ENCODE peak calls at places on chromosomes 12 and 14, in eight cellular contexts. Z is breast epithelium; F is hepatocyte; B is esophagus squamous epithelium; D is MM.1S; V is uterus; S is pancreas; O is CD8-positive, alpha-beta T cell. T is an unnamed sample.
A peak's percentile ranks its signal among the peaks of the same experiment; 100 is the strongest.

GRCh38 chr12:120445911-120446909 is at the start of the genes GATC and TRIAP1:
- DNase-seq in Z (peak; percentile 74), F (peak; percentile 91), B (peak; percentile 21), D (peak; percentile 75), V (peak; percentile 65), S (peak; percentile 85), O (peak; percentile 91), T (peak; percentile 90)

GRCh38 chr12:123150273-123150803 is 552 bp downstream of the PITPNM2 start:
- DNase-seq in Z (no peak), F (no peak), B (no peak), D (no peak), V (peak; percentile 43), S (peak; percentile 44), O (peak; percentile 51), T (peak; percentile 88)

GRCh38 chr14:97779140-97779539 is 982.0 kb downstream of the VRK1 start:
- DNase-seq in Z (no peak), F (no peak), B (no peak), D (peak; percentile 40), V (no peak), S (no peak), O (no peak), T (no peak)

GRCh38 chr12:56040151-56040550 is 1.6 kb upstream of the RPS26 start:
- DNase-seq in Z (no peak), F (no peak), B (no peak), D (no peak), V (no peak), S (no peak), O (no peak), T (no peak)

GRCh38 chr14:24334431-24335271 is at the start of gene ADCY4:
- DNase-seq in Z (no peak), F (no peak), B (no peak), D (no peak), V (peak; percentile 46), S (no peak), O (no peak), T (peak; percentile 83)

GRCh38 chr12:10136637-10137205 is 6.7 kb upstream of the CLEC7A start:
- DNase-seq in Z (no peak), F (peak; percentile 20), B (no peak), D (no peak), V (no peak), S (no peak), O (no peak), T (no peak)

GRCh38 chr12:108310489-108310888 is 28.6 kb downstream of the CMKLR1 start:
- DNase-seq in Z (no peak), F (peak; percentile 38), B (no peak), D (no peak), V (no peak), S (no peak), O (no peak), T (peak; percentile 55)

GRCh38 chr12:112319395-112319794 is 62.8 kb downstream of the HECTD4 start:
- DNase-seq in Z (no peak), F (no peak), B (no peak), D (no peak), V (no peak), S (no peak), O (no peak), T (no peak)

GRCh38 chr12:29519585-29520182 is 22.2 kb upstream of the OVCH1 start:
- DNase-seq in Z (no peak), F (peak; percentile 60), B (no peak), D (peak; percentile 57), V (peak; percentile 23), S (peak; percentile 21), O (no peak), T (no peak)

GRCh38 chr12:95547522-95548055 is 3.7 kb downstream of the USP44 start:
- DNase-seq in Z (peak; percentile 32), F (no peak), B (no peak), D (no peak), V (peak; percentile 64), S (peak; percentile 19), O (no peak), T (peak; percentile 64)

GRCh38 chr14:74324945-74325361 is 22.2 kb upstream of the ABCD4 start:
- DNase-seq in Z (no peak), F (peak; percentile 56), B (no peak), D (peak; percentile 25), V (no peak), S (no peak), O (no peak), T (peak; percentile 73)

DNA sequence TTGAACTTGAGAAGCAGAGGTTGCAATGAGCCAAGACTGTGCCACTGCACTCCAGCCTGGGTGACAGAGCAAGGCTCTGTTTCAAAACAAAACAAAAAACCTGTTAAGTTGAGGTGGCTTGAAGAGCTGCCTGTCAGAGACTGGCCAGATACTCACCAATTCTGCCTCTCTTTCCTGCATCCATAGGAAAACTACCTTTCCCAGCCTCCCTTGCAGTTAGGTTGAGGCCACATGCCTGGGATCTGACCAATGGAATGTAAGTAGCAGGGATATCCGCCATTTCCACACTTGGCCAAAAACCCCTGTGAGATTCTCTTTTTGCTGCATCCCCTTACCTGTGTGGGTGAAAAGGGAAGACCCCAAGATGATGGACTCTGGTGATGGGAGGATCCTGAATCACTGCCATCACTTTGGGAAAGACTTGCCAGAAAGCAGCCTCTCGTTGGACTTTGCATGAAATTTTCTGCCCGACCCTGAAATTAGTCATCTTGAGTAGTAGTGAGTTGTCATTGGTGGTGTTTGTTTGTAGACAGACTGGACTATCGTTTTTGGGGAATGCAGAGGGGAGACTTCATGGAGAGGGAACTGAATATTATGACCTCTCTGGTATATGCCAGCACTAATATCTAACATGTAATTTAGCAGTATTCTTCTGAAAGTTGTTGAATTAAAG is 14.0 kb downstream of the GPR68 start:
- DNase-seq in Z (no peak), F (no peak), B (no peak), D (no peak), V (no peak), S (no peak), O (no peak), T (no peak)
- H3K4me3 ChIP-seq in Z (no peak overlapping the region), F (no peak overlapping the region), B (no peak overlapping the region), D (no peak overlapping the region), V (no peak overlapping the region), S (no peak overlapping the region), O (peak overlapping the region; percentile 7), T (no peak overlapping the region)

GRCh38 chr12:51985136-51985835 is 21.5 kb upstream of the TAMALIN start:
- DNase-seq in Z (no peak), F (no peak), B (no peak), D (no peak), V (no peak), S (peak; percentile 33), O (no peak), T (no peak)
- H3K36me3 ChIP-seq in Z (peaks cover 8% of the 10 kb centered on the region), F (peaks cover 3% of the 10 kb centered on the region), B (peaks cover 26% of the 10 kb centered on the region), D (no peaks in the 10 kb centered on the region), V (no peaks in the 10 kb centered on the region), S (peaks cover 19% of the 10 kb centered on the region), O (peaks cover 17% of the 10 kb centered on the region), T (peaks cover 11% of the 10 kb centered on the region)

DNA sequence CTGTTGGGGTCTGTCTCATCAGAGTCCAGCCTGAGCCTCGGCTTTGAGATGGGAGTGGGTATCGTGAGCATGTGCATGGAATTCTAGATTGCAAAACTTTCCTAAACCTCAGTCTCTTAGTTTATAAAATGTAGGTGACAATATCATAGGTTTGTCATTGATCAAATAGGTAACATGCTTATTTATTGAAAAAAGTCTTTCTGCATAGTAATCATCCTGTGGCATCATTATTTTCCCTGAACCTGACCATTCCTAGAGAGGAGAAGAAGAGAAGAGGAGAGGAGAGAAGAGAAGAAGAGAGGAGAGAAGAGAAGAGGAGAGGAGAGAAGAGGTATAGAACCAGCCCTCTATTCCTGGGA is 4.1 kb downstream of the SMIM41 start:
- DNase-seq in Z (no peak), F (no peak), B (no peak), D (no peak), V (no peak), S (no peak), O (no peak), T (no peak)
- H3K4me3 ChIP-seq in Z (no peak overlapping the region), F (no peak overlapping the region), B (no peak overlapping the region), D (no peak overlapping the region), V (no peak overlapping the region), S (no peak overlapping the region), O (no peak overlapping the region), T (no peak overlapping the region)

GRCh38 chr14:91341331-91342242 is 76.0 kb downstream of the CCDC88C start:
- DNase-seq in Z (no peak), F (no peak), B (no peak), D (no peak), V (no peak), S (no peak), O (no peak), T (no peak)
- H3K36me3 ChIP-seq in Z (no peaks in the 10 kb centered on the region), F (no peaks in the 10 kb centered on the region), B (peaks cover 14% of the 10 kb centered on the region), D (no peaks in the 10 kb centered on the region), V (no peaks in the 10 kb centered on the region), S (no peaks in the 10 kb centered on the region), O (peaks cover 61% of the 10 kb centered on the region), T (peaks cover 4% of the 10 kb centered on the region)

GRCh38 chr12:132685400-132685799 is 1.7 kb downstream of the POLE start:
- DNase-seq in Z (no peak), F (no peak), B (no peak), D (no peak), V (no peak), S (no peak), O (no peak), T (no peak)

GRCh38 chr12:132690112-132690511 is 2.7 kb downstream of the PXMP2 start:
- DNase-seq in Z (no peak), F (no peak), B (no peak), D (no peak), V (no peak), S (no peak), O (no peak), T (no peak)

GRCh38 chr12:132687211-132688164 is at the start of the genes POLE and PXMP2:
- DNase-seq in Z (peak; percentile 88), F (peak; percentile 98), B (peak; percentile 74), D (peak; percentile 85), V (peak; percentile 97), S (peak; percentile 97), O (peak; percentile 98), T (peak; percentile 100)

GRCh38 chr12:132686831-132687210 is 321 bp downstream of the POLE start:
- DNase-seq in Z (no peak), F (no peak), B (no peak), D (no peak), V (no peak), S (peak; percentile 30), O (no peak), T (no peak)

DNA sequence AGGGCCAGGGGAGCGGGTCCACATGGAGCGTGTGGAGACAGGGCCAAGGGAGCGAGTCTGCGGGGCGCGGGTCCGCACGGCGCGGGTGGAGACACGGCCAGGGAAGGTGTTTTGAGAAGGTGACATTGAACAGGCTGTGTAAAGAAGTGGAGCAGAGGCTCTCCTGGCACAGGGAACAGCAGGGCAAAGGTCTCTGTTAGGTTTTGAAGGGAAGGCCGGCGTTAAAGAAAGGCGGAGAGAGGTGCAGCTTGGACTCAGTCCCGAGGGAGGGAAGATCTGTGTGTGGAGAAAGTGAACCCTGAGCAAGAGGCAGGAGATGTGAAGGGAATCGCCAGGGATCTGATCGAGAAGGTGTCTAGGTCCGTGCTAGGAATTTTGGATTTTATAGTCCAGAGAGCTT is 1.8 kb downstream of the PXMP2 start:
- DNase-seq in Z (no peak), F (peak; percentile 58), B (no peak), D (no peak), V (no peak), S (peak; percentile 37), O (no peak), T (no peak)
- H3K4me3 ChIP-seq in Z (no peak overlapping the region), F (no peak overlapping the region), B (no peak overlapping the region), D (no peak overlapping the region), V (no peak overlapping the region), S (no peak overlapping the region), O (no peak overlapping the region), T (peak overlapping the region; percentile 12)

GRCh38 chr14:64732536-64733120 is 28.4 kb downstream of the PLEKHG3 start:
- DNase-seq in Z (no peak), F (no peak), B (no peak), D (no peak), V (no peak), S (no peak), O (no peak), T (no peak)
- H3K36me3 ChIP-seq in Z (no peaks in the 10 kb centered on the region), F (no peaks in the 10 kb centered on the region), B (peaks cover 42% of the 10 kb centered on the region), D (no peaks in the 10 kb centered on the region), V (no peaks in the 10 kb centered on the region), S (peaks cover 13% of the 10 kb centered on the region), O (no peaks in the 10 kb centered on the region), T (peaks cover 26% of the 10 kb centered on the region)